ENCODE peak calls at places on chromosomes 2 and 18, in nine cellular contexts. P, Q, M, S, Y, D, A, V and E are unnamed samples.

GRCh38 chr18:7755753-7756475 is 188.8 kb downstream of the PTPRM start:
- DNase-seq in P (peak; percentile 31), Q (no peak), M (no peak), S (no peak), Y (no peak), D (no peak), A (no peak), V (no peak), E (no peak)

GRCh38 chr18:50696436-50696835 is 123.4 kb downstream of the MRO start:
- DNase-seq in P (no peak), Q (no peak), M (no peak), S (no peak), Y (no peak), D (no peak), A (no peak), V (no peak), E (no peak)

GRCh38 chr2:67824196-67824595 is 238.6 kb downstream of the C1D start:
- DNase-seq in P (peak; percentile 82), Q (peak; percentile 78), M (no peak), S (no peak), Y (no peak), D (no peak), A (no peak), V (no peak), E (no peak)

GRCh38 chr2:38438536-38439225 is 61.6 kb upstream of the ATL2 start:
- DNase-seq in P (no peak), Q (no peak), M (no peak), S (no peak), Y (no peak), D (peak; percentile 82), A (no peak), V (no peak), E (no peak)

GRCh38 chr18:72867721-72868665 is at the start of gene NETO1:
- DNase-seq in P (no peak), Q (no peak), M (no peak), S (peak; percentile 49), Y (no peak), D (peak; percentile 35), A (peak; percentile 71), V (peak; percentile 69), E (no peak)

GRCh38 chr18:33873127-33873526 is 295.1 kb downstream of the ASXL3 start:
- DNase-seq in P (no peak), Q (no peak), M (no peak), S (no peak), Y (no peak), D (no peak), A (no peak), V (no peak), E (no peak)

GRCh38 chr18:5874336-5874735 is 21.0 kb downstream of the TMEM200C start:
- DNase-seq in P (no peak), Q (no peak), M (no peak), S (no peak), Y (no peak), D (no peak), A (no peak), V (no peak), E (no peak)

GRCh38 chr18:1049173-1049572 is 144.5 kb downstream of the ADCYAP1 start:
- DNase-seq in P (no peak), Q (no peak), M (no peak), S (no peak), Y (no peak), D (no peak), A (no peak), V (no peak), E (no peak)

GRCh38 chr2:237931205-237931721 is 35.6 kb upstream of the UBE2F start:
- DNase-seq in P (peak; percentile 92), Q (peak; percentile 45), M (no peak), S (no peak), Y (no peak), D (no peak), A (no peak), V (no peak), E (no peak)

GRCh38 chr18:78637442-78638402 is 341.9 kb upstream of the SALL3 start:
- DNase-seq in P (no peak), Q (no peak), M (no peak), S (no peak), Y (no peak), D (no peak), A (no peak), V (no peak), E (no peak)

GRCh38 chr18:76426738-76427305 is 68.2 kb downstream of the ZNF516 start:
- DNase-seq in P (no peak), Q (no peak), M (peak; percentile 67), S (peak; percentile 43), Y (peak; percentile 13), D (no peak), A (peak; percentile 82), V (peak; percentile 70), E (no peak)

GRCh38 chr2:169254774-169255173 is 107.6 kb downstream of the LRP2 start:
- DNase-seq in P (no peak), Q (no peak), M (no peak), S (no peak), Y (no peak), D (no peak), A (no peak), V (no peak), E (no peak)

GRCh38 chr2:38315707-38316333 is 61.3 kb downstream of the ATL2 start:
- DNase-seq in P (peak; percentile 59), Q (peak; percentile 23), M (peak; percentile 31), S (peak; percentile 41), Y (peak; percentile 31), D (peak; percentile 35), A (no peak), V (peak; percentile 54), E (peak; percentile 5)

GRCh38 chr2:48098539-48098938 is 192.2 kb upstream of the FBXO11 start:
- DNase-seq in P (no peak), Q (no peak), M (no peak), S (no peak), Y (no peak), D (no peak), A (no peak), V (no peak), E (no peak)

GRCh38 chr18:34970106-34970505 is 71.1 kb upstream of the MAPRE2 start:
- DNase-seq in P (peak; percentile 51), Q (peak; percentile 36), M (no peak), S (no peak), Y (no peak), D (peak; percentile 30), A (no peak), V (no peak), E (no peak)

GRCh38 chr2:11286749-11287148 is 57.7 kb downstream of the ROCK2 start:
- DNase-seq in P (peak; percentile 72), Q (peak; percentile 35), M (no peak), S (no peak), Y (no peak), D (no peak), A (no peak), V (no peak), E (no peak)

GRCh38 chr2:231661422-231662027 is 46.8 kb upstream of the PTMA start:
- DNase-seq in P (no peak), Q (no peak), M (no peak), S (no peak), Y (no peak), D (no peak), A (no peak), V (no peak), E (no peak)

GRCh38 chr2:231660860-231661259 is 47.5 kb upstream of the PTMA start:
- DNase-seq in P (no peak), Q (no peak), M (no peak), S (no peak), Y (no peak), D (no peak), A (no peak), V (no peak), E (no peak)

GRCh38 chr2:231655494-231656408 is 52.6 kb upstream of the PTMA start:
- DNase-seq in P (no peak), Q (no peak), M (no peak), S (no peak), Y (no peak), D (no peak), A (peak; percentile 60), V (no peak), E (no peak)
- H3K4me2 ChIP-seq in P (no peak overlapping the region), Q (no peak overlapping the region), M (no peak overlapping the region), S (no peak overlapping the region), Y (no peak overlapping the region), D (no peak overlapping the region), A (peak overlapping the region; percentile 2), V (no peak overlapping the region), E (no peak overlapping the region)

DNA sequence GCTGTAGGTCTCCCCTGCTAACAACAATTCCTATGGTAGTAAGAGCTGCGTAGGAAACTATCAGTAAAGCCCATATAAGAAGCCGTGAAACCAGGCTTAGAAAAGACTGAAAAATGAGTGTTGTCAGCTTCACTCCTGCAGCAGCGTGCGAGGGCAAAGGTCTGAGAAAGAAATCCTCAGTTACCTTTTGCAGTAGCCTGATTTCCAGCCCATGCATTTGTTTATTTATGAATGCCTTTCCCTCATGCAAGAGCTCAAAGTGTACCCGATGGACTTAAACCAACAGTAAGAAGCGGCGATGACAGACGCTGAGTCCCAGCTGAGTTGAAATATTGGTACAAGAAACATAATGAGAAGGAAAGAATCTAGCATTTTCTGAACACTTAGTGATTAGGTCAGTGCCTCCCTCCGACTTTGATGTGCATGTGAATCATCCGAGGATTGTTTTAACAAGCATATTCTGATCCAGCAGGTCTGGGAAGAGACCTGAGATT is 15.0 kb upstream of the POLI start:
- DNase-seq in P (peak; percentile 20), Q (peak; percentile 25), M (no peak), S (no peak), Y (peak; percentile 27), D (peak; percentile 78), A (no peak), V (no peak), E (no peak)
- H3K9ac ChIP-seq in P (no peak overlapping the region), Q (no peak overlapping the region), M (no peak overlapping the region), S (no peak overlapping the region), Y (peak overlapping the region; percentile 18), D (no peak overlapping the region), A (no peak overlapping the region), V (no peak overlapping the region), E (no peak overlapping the region)

GRCh38 chr2:39530423-39530866 is 93.4 kb upstream of the MAP4K3 start:
- DNase-seq in P (peak; percentile 78), Q (peak; percentile 49), M (no peak), S (no peak), Y (no peak), D (no peak), A (no peak), V (no peak), E (no peak)
- H3K4me2 ChIP-seq in P (peak overlapping the region; percentile 6), Q (no peak overlapping the region), M (no peak overlapping the region), S (no peak overlapping the region), Y (no peak overlapping the region), D (no peak overlapping the region), A (no peak overlapping the region), V (no peak overlapping the region), E (no peak overlapping the region)

DNA sequence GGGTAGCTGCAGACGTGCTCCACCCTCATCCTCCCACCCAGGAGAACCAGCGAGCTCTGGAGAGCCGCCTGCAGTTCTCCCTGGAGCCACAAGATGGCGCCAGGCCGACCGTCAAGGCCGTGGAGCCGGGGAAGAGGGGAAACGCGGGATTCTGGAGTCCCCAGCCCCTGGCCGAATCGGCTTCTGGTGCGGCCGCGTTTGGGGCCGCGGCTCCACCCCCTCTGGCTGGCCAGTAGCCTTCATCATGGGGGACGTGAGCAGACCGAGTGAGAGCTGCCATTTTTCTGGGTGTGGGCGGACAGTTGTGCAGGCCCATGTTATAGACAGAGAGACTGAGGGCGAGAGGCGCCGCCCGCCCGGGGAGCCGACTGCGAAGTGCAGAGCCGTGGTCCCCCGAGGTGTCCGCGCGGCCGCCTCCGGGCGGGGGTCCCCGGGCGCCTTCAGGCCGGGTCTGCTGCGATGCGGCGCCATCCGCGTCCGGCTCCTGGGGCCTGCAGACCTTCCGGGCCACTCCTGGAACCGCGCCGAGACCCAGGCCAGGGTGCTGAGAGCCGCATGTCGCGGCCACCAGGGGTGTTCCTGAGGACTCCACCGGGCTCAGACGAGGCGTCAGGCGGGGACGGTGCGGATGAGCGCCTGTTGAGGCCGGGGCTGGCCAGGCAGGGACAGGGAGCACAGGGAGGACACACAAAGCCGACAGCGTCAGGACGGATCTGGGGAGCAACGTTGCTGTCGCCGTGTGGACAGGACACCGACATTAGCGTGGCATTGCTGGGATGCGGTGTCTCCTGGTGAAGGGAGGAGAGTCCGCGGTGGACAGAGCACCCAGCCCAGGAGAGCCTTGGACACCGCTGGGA is 418.2 kb upstream of the HS6ST1 start:
- DNase-seq in P (peak; percentile 49), Q (peak; percentile 30), M (peak; percentile 86), S (peak; percentile 77), Y (peak; percentile 54), D (peak; percentile 49), A (peak; percentile 93), V (peak; percentile 91), E (no peak)
- H3K9ac ChIP-seq in P (no peak overlapping the region), Q (peak overlapping the region; percentile 56), M (no peak overlapping the region), S (no peak overlapping the region), Y (no peak overlapping the region), D (no peak overlapping the region), A (no peak overlapping the region), V (no peak overlapping the region), E (no peak overlapping the region)